ENCODE peak calls at places on chromosome 4, in four cellular contexts. R is K562, V is HepG2, A is HCT116. H is an unnamed sample.

GRCh38 chr4:128573781-128574508 is 235.6 kb upstream of the JADE1 start:
- DNase-seq in R (no peak), V (peak; percentile 70), A (no peak), H (no peak)

GRCh38 chr4:109294006-109294405 is 8.5 kb downstream of the COL25A1 start:
- DNase-seq in R (peak; percentile 53), V (peak; percentile 15), A (peak; percentile 21), H (peak; percentile 18)

GRCh38 chr4:137635596-137635995 is 103.3 kb upstream of the PCDH18 start:
- DNase-seq in R (no peak), V (no peak), A (no peak), H (no peak)

GRCh38 chr4:78768447-78769177 is 7.5 kb upstream of the BMP2K start:
- DNase-seq in R (no peak), V (peak; percentile 53), A (no peak), H (no peak)

GRCh38 chr4:138644322-138644721 is 371.3 kb upstream of the NOCT start:
- DNase-seq in R (no peak), V (no peak), A (no peak), H (no peak)

GRCh38 chr4:28686618-28687017 is 1826.0 kb downstream of the STIM2 start:
- DNase-seq in R (peak; percentile 4), V (peak; percentile 8), A (peak; percentile 58), H (peak; percentile 2)

GRCh38 chr4:121239951-121240350 is 75.8 kb upstream of the TNIP3 start:
- DNase-seq in R (no peak), V (no peak), A (no peak), H (no peak)

GRCh38 chr4:123649644-123650356 is 253.2 kb downstream of the SPRY1 start:
- DNase-seq in R (no peak), V (peak; percentile 92), A (no peak), H (no peak)

GRCh38 chr4:1055721-1056590 is 44.5 kb downstream of the FGFRL1 start:
- DNase-seq in R (peak; percentile 69), V (no peak), A (no peak), H (no peak)

GRCh38 chr4:105569014-105569850 is 16.8 kb downstream of the ARHGEF38 start:
- DNase-seq in R (no peak), V (no peak), A (no peak), H (no peak)

GRCh38 chr4:152083348-152083747 is 322.5 kb upstream of the GATB start:
- DNase-seq in R (no peak), V (no peak), A (no peak), H (no peak)

GRCh38 chr4:108035691-108036090 is 46.0 kb downstream of the HADH start:
- DNase-seq in R (no peak), V (no peak), A (no peak), H (no peak)

DNA sequence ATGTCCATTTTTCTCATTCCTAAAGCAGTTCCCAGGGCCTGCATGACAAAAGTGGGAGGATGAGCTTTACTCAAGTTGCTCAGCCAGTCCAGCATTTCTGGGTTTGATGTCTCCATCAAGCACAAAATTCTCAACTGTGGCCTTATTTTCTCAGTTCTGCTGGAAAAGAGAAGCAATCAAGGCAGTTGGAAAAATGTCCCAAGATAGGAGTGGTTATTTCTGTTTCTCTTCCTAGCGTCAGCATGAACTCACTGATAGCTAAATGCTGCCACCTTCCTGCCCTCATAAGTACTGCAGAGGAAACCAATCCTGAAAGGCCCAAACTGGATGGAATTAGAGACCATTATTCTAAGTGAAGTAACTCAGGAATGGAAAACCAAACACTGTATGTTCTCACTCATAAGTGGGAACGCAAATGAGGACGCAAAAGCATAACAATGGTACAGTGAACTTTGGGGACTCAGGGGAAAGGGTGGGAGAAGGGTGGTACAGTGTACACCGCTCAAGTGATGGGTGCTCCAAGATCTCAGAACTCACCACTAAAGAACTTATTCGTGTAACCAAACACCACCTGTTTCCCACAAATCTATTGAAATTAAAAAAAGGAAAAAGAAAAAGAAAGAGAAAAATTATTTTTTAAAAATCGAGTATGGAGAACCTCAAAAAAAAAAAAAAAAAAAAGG is 29.6 kb downstream of the ADH7 start:
- DNase-seq in R (peak; percentile 29), V (peak; percentile 74), A (peak; percentile 60), H (peak; percentile 61)
- TF ChIP-seq TCF7L2 in R (no peak), V (no peak), A (no peak), H (no peak)

DNA sequence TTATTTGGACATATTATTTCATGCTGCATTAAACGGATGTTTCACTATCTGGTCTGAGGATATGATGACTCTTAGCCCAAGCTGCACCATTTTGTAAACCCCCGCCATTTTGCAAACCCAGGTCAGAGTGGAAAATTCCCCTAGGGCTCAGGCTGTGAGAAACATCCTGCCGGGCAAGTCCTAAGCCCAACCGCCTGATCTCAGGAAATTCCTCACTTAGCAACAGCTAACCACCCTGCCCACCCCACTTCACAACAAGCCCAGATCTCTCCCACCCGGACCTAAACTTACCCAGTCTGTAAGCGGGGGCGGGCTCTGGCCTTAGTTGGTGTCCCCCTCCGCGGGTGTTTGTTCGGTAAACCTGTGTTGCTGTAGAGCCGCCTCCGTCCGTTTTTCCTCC is 2747.1 kb downstream of the PCDH7 start:
- DNase-seq in R (no peak), V (no peak), A (no peak), H (no peak)
- TF ChIP-seq POLR2AphosphoS5 in R (no peak), V (no peak), A (no peak), H (no peak)

GRCh38 chr4:169342906-169343560 is 72.3 kb upstream of the SH3RF1 start:
- DNase-seq in R (no peak), V (no peak), A (no peak), H (no peak)

GRCh38 chr4:169342159-169342865 is 71.6 kb upstream of the SH3RF1 start:
- DNase-seq in R (no peak), V (no peak), A (no peak), H (no peak)

GRCh38 chr4:169338246-169338645 is 67.5 kb upstream of the SH3RF1 start:
- DNase-seq in R (no peak), V (no peak), A (no peak), H (no peak)

GRCh38 chr4:169340834-169341233 is 70.1 kb upstream of the SH3RF1 start:
- DNase-seq in R (no peak), V (no peak), A (no peak), H (no peak)

DNA sequence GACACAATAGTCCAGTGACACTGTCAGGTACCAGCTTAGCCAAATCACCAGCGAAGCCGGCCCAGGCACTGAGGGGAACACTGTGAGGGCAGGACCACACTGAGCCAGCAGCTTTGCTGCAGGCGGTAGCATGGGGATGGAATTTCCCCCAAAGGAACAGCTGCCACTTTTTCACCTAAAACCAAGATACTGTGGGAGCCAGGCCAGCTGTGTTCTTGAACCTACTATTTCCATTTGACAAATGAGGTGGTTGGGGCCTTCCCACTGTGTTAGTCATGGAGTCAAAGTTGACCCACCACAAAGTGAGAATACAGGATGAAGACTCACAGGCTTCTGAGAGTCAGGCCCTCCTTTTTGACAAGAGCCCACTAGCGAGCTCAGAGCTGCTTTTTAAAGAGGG is 70.7 kb upstream of the SH3RF1 start:
- DNase-seq in R (no peak), V (no peak), A (no peak), H (no peak)
- TF ChIP-seq TCF7L2 in R (no peak), V (no peak), A (no peak), H (no peak)

GRCh38 chr4:166042510-166043055 is 169.5 kb downstream of the TLL1 start:
- DNase-seq in R (no peak), V (no peak), A (no peak), H (no peak)
- TF ChIP-seq POLR2AphosphoS5 in R (no peak), V (no peak), A (no peak), H (no peak)

GRCh38 chr4:44632733-44633132 is 18.7 kb downstream of the YIPF7 start:
- DNase-seq in R (no peak), V (no peak), A (no peak), H (no peak)

GRCh38 chr4:44623687-44624086 is 27.7 kb downstream of the YIPF7 start:
- DNase-seq in R (no peak), V (no peak), A (no peak), H (no peak)

GRCh38 chr4:44632089-44632488 is 19.3 kb downstream of the YIPF7 start:
- DNase-seq in R (no peak), V (no peak), A (no peak), H (no peak)

GRCh38 chr4:44629280-44629866 is 22.1 kb downstream of the YIPF7 start:
- DNase-seq in R (peak; percentile 39), V (peak; percentile 41), A (peak; percentile 35), H (peak; percentile 17)
- TF ChIP-seq TCF7L2 in R (no peak), V (no peak), A (no peak), H (no peak)

DNA sequence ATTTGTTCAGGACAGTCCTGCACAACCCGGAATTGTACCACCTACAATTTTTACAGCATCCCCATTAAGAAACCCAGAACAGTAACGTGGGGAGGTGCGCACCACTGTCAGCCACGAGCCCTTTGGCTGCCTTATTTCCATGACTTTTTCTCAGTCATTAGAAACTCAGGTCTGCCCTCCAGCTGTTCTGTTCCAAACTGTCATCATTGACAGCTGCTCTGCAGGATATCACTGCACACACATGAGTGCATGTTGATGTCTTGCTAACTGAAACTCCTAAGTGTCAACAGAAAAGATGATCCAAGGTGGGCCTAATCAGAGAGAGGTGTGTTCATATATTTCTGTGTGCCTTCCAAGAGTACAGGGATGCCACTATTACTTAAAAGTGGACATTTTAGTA is 123.4 kb downstream of the PARM1 start:
- DNase-seq in R (no peak), V (no peak), A (no peak), H (no peak)
- TF ChIP-seq POLR2AphosphoS5 in R (no peak), V (no peak), A (no peak), H (no peak)

GRCh38 chr4:7857993-7858392 is 81.7 kb downstream of the AFAP1 start:
- DNase-seq in R (no peak), V (peak; percentile 85), A (no peak), H (no peak)

GRCh38 chr4:7855731-7856130 is 83.9 kb downstream of the AFAP1 start:
- DNase-seq in R (no peak), V (no peak), A (no peak), H (no peak)

GRCh38 chr4:7858498-7858897 is 81.2 kb downstream of the AFAP1 start:
- DNase-seq in R (no peak), V (no peak), A (no peak), H (no peak)

GRCh38 chr4:7859350-7859749 is 80.3 kb downstream of the AFAP1 start:
- DNase-seq in R (no peak), V (no peak), A (no peak), H (no peak)

GRCh38 chr4:7857238-7857701 is 82.4 kb downstream of the AFAP1 start:
- DNase-seq in R (no peak), V (no peak), A (no peak), H (no peak)
- TF ChIP-seq TCF7L2 in R (no peak), V (no peak), A (no peak), H (no peak)

DNA sequence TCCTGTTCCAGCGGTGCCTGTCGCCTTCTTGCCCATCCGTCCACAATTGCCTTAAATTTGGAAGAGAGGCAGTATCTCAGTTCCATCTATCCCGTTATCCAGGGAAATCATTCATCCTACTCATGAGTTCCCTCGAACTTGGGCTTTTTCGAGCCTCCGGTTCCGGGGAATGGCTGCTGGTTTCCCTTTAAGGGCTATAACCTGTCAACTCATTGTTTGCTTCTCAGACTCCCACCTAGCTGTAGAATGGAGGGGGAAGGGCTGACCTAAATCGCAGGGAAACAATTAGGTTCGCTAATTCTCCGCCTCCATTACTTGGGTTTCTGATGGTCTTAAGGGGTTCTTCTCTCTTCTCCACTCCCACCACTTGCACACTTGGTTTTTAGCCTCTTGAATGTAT is 1.2 kb downstream of the UCHL1 start:
- DNase-seq in R (no peak), V (no peak), A (no peak), H (no peak)
- TF ChIP-seq POLR2AphosphoS5 in R (no peak), V (no peak), A (no peak), H (no peak)

GRCh38 chr4:183987987-183988392 is 82.9 kb downstream of the STOX2 start:
- DNase-seq in R (peak; percentile 33), V (peak; percentile 7), A (peak; percentile 68), H (peak; percentile 28)
- TF ChIP-seq TCF7L2 in R (no peak), V (no peak), A (no peak), H (no peak)

H was measured in Panc1.